ENCODE peak calls at places on chromosomes 7 and 10, in nine cellular contexts. X is type B pancreatic cell, R is stomach, C is cardiac fibroblast, U is PC-9, Q is neural progenitor cell, K is A549, J is GM23338, Y is transverse colon. S is an unnamed sample.

GRCh38 chr10:69749180-69750010 is 52.3 kb upstream of the COL13A1 start:
- DNase-seq in X (no peak), R (no peak), C (no peak), U (no peak), Q (no peak), K (no peak), J (no peak), Y (no peak), S (no peak)

GRCh38 chr10:73991846-73992245 is 6.1 kb upstream of the VCL start:
- DNase-seq in X (no peak), R (peak), C (no peak), U (no peak), Q (no peak), K (no peak), J (no peak), Y (peak), S (no peak)

GRCh38 chr10:76902949-76903348 is 734.7 kb downstream of the KCNMA1 start:
- DNase-seq in X (no peak), R (no peak), C (peak), U (peak), Q (peak), K (peak), J (peak), Y (peak), S (no peak)

GRCh38 chr10:97711640-97712267 is 1.8 kb upstream of the MARVELD1 start:
- DNase-seq in X (no peak), R (no peak), C (no peak), U (no peak), Q (no peak), K (no peak), J (no peak), Y (no peak), S (no peak)

GRCh38 chr7:5243295-5243694 is 39.4 kb upstream of the SLC29A4 start:
- DNase-seq in X (no peak), R (no peak), C (no peak), U (no peak), Q (no peak), K (no peak), J (no peak), Y (no peak), S (no peak)

GRCh38 chr10:71090801-71091200 is 121.6 kb upstream of the UNC5B start:
- DNase-seq in X (peak), R (peak), C (no peak), U (no peak), Q (no peak), K (no peak), J (no peak), Y (no peak), S (no peak)

GRCh38 chr7:46000513-46000912 is 79.4 kb upstream of the IGFBP3 start:
- DNase-seq in X (no peak), R (no peak), C (no peak), U (no peak), Q (no peak), K (no peak), J (no peak), Y (no peak), S (no peak)

GRCh38 chr7:50656141-50656895 is 91.1 kb upstream of the DDC start:
- DNase-seq in X (no peak), R (no peak), C (no peak), U (no peak), Q (no peak), K (no peak), J (no peak), Y (peak), S (no peak)

GRCh38 chr10:85124592-85124991 is 796.2 kb downstream of the CCSER2 start:
- DNase-seq in X (no peak), R (no peak), C (peak), U (no peak), Q (no peak), K (no peak), J (no peak), Y (no peak), S (no peak)

GRCh38 chr7:23373151-23374004 is 74.2 kb downstream of the MALSU1 start:
- DNase-seq in X (no peak), R (no peak), C (no peak), U (no peak), Q (no peak), K (no peak), J (no peak), Y (no peak), S (no peak)

GRCh38 chr7:139490130-139490529 is 6.7 kb upstream of the KLRG2 start:
- DNase-seq in X (no peak), R (peak), C (no peak), U (peak), Q (no peak), K (no peak), J (no peak), Y (peak), S (no peak)

GRCh38 chr10:103828587-103829186 is 26.7 kb downstream of the SH3PXD2A start:
- DNase-seq in X (no peak), R (no peak), C (no peak), U (no peak), Q (no peak), K (no peak), J (no peak), Y (no peak), S (no peak)

GRCh38 chr7:22333680-22334141 is 23.2 kb downstream of the RAPGEF5 start:
- DNase-seq in X (no peak), R (no peak), C (no peak), U (no peak), Q (no peak), K (no peak), J (no peak), Y (peak), S (no peak)

GRCh38 chr10:43059336-43059720 is 17.5 kb upstream of the RET start:
- DNase-seq in X (no peak), R (no peak), C (no peak), U (no peak), Q (no peak), K (no peak), J (no peak), Y (no peak), S (no peak)

GRCh38 chr7:92650391-92650790 is 60.2 kb upstream of the FAM133B start:
- DNase-seq in X (no peak), R (no peak), C (no peak), U (no peak), Q (no peak), K (no peak), J (no peak), Y (no peak), S (no peak)

GRCh38 chr10:28291881-28292297 is 11.0 kb downstream of the MPP7 start:
- DNase-seq in X (no peak), R (no peak), C (peak), U (no peak), Q (no peak), K (no peak), J (no peak), Y (no peak), S (no peak)

GRCh38 chr7:134547738-134548054 is 1.2 kb upstream of the AKR1B15 start:
- DNase-seq in X (no peak), R (peak), C (peak), U (no peak), Q (peak), K (peak), J (no peak), Y (peak), S (no peak)

GRCh38 chr7:36082216-36082615 is 70.8 kb upstream of the EEPD1 start:
- DNase-seq in X (no peak), R (no peak), C (no peak), U (no peak), Q (peak), K (no peak), J (no peak), Y (no peak), S (no peak)

GRCh38 chr7:46747222-46747621 is 826.1 kb upstream of the IGFBP3 start:
- DNase-seq in X (no peak), R (no peak), C (no peak), U (peak), Q (no peak), K (no peak), J (no peak), Y (no peak), S (no peak)

GRCh38 chr10:21989453-21990154 is 13.9 kb downstream of the DNAJC1 start:
- DNase-seq in X (no peak), R (peak), C (peak), U (peak), Q (peak), K (peak), J (peak), Y (peak), S (no peak)

GRCh38 chr7:158327571-158328180 is 259.9 kb downstream of the PTPRN2 start:
- DNase-seq in X (no peak), R (no peak), C (no peak), U (no peak), Q (peak), K (no peak), J (no peak), Y (no peak), S (no peak)

GRCh38 chr7:12550956-12551355 is 19.6 kb upstream of the SCIN start:
- DNase-seq in X (no peak), R (no peak), C (no peak), U (no peak), Q (no peak), K (no peak), J (no peak), Y (no peak), S (no peak)

GRCh38 chr10:69786791-69787190 is 14.9 kb upstream of the COL13A1 start:
- DNase-seq in X (no peak), R (no peak), C (peak), U (no peak), Q (peak), K (peak), J (peak), Y (no peak), S (no peak)

GRCh38 chr10:102718220-102718619 is 3.8 kb downstream of the SFXN2 start:
- DNase-seq in X (no peak), R (no peak), C (peak), U (no peak), Q (peak), K (no peak), J (peak), Y (no peak), S (no peak)

GRCh38 chr10:31134303-31134928 is 102.8 kb upstream of the ZNF438 start:
- DNase-seq in X (peak), R (no peak), C (peak), U (peak), Q (no peak), K (no peak), J (peak), Y (peak), S (peak)

GRCh38 chr10:14306201-14306600 is 24.5 kb downstream of the FRMD4A start:
- DNase-seq in X (no peak), R (no peak), C (no peak), U (no peak), Q (no peak), K (no peak), J (no peak), Y (no peak), S (no peak)

GRCh38 chr7:157621131-157621681 is 284.4 kb downstream of the DNAJB6 start:
- DNase-seq in X (no peak), R (no peak), C (no peak), U (no peak), Q (no peak), K (no peak), J (no peak), Y (no peak), S (no peak)

GRCh38 chr7:34849966-34850365 is 187.3 kb downstream of the DPY19L1 start:
- DNase-seq in X (no peak), R (no peak), C (no peak), U (no peak), Q (no peak), K (no peak), J (no peak), Y (no peak), S (no peak)

GRCh38 chr7:101235522-101235921 is 2.1 kb downstream of the CLDN15 start:
- DNase-seq in X (no peak), R (no peak), C (no peak), U (no peak), Q (no peak), K (no peak), J (no peak), Y (peak), S (no peak)

GRCh38 chr7:144386741-144387140 is 16.8 kb downstream of the NOBOX start:
- DNase-seq in X (no peak), R (no peak), C (peak), U (no peak), Q (no peak), K (no peak), J (no peak), Y (no peak), S (no peak)

GRCh38 chr7:123120286-123120685 is 79.5 kb downstream of the SLC13A1 start:
- DNase-seq in X (no peak), R (no peak), C (peak), U (no peak), Q (no peak), K (no peak), J (no peak), Y (no peak), S (no peak)

GRCh38 chr7:74544706-74545469 is 91.2 kb downstream of the GTF2IRD1 start:
- DNase-seq in X (no peak), R (peak), C (peak), U (no peak), Q (peak), K (peak), J (peak), Y (peak), S (no peak)

DNA sequence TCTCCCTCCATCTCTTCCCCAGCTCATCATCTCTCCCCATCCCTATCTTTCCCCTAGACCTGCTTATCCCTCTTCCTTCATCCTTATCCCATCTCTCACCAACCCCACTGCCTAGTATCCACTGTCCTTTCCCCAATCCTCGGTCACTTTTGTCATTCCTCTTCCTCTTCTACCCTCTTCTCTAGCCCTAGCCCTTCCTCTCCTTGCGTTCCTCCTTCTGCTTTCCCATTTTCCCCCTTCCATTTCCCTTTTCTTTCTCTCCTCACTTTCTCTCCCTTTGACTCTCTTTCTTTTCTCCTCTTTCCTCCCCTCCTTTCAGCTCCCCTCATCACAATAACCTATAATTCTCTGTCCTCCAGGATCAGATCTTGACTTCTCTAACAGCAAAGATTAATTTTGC is 83.6 kb downstream of the POLL start:
- DNase-seq in X (no peak), R (no peak), C (no peak), U (no peak), Q (no peak), K (no peak), J (no peak), Y (no peak), S (no peak)
- TF ChIP-seq CTCF in X (no peak), R (no peak), C (no peak), U (no peak), Q (no peak), K (no peak), J (no peak), Y (no peak), S (no peak)

GRCh38 chr7:17007841-17008240 is 126.1 kb upstream of the AGR3 start:
- DNase-seq in X (no peak), R (no peak), C (no peak), U (peak), Q (no peak), K (no peak), J (no peak), Y (no peak), S (no peak)

GRCh38 chr7:17005277-17005676 is 123.5 kb upstream of the AGR3 start:
- DNase-seq in X (no peak), R (no peak), C (peak), U (no peak), Q (no peak), K (no peak), J (no peak), Y (no peak), S (no peak)

GRCh38 chr7:17010637-17011300 is 129.0 kb upstream of the AGR3 start:
- DNase-seq in X (no peak), R (no peak), C (no peak), U (no peak), Q (no peak), K (no peak), J (no peak), Y (no peak), S (no peak)

GRCh38 chr7:17013204-17013603 is 131.4 kb upstream of the AGR3 start:
- DNase-seq in X (no peak), R (no peak), C (peak), U (no peak), Q (no peak), K (no peak), J (no peak), Y (no peak), S (no peak)

DNA sequence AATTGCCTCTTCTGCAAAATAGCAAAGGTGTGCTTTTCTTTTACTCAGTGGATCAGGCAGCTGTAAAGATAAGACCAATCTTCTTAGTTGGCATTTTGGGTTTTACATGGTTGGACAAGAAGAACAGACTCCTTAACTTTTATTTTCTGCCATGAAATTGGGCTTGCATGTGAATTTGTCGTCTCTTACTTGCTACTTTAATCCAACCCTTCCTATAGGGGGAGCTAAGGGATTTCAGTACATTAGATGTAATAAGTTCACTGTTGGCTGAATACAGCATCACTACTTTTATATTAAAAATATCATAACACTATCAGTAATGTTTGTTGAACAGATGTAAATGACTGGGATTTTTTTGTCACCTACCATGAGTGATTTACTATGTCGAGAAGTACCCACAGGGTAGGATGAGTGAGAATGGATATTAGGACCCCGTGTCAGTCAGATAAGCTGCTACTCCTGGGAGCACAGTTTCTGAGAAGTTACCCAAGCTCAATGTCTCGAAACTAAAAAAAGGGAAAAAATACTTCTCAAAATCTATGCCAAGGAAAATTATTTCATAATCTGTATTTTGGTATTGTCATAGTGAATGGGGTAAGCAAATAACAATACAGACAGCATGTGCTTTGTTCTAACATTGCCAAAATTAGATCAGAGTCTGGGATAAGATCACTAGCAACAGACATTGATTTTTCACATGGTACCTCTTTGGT is 127.4 kb upstream of the AGR3 start:
- DNase-seq in X (no peak), R (no peak), C (peak), U (no peak), Q (no peak), K (peak), J (peak), Y (no peak), S (no peak)
- TF ChIP-seq CTCF in X (peak), R (no peak), C (peak), U (peak), Q (peak), K (peak), J (peak), Y (peak), S (peak)

DNA sequence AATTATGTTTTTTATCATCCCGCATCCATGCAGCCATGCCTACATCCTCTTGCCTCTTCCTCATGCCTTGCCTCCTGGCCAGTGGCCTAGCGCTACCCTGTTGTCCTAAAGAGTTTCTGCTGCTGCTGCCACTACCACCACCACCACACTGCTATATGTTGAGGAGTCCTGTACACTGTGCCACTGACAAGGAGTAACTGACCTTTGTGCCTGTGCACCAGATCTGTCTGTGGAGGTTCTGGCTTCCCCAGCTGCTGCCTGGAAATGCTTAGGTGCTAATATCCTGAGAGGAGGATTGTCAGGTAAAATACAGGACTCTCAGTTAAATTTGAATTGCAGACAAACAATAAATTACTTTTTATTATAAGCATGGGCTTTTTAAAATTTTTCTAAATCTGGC is 7.0 kb upstream of the CFAP69 start:
- DNase-seq in X (no peak), R (no peak), C (no peak), U (no peak), Q (no peak), K (no peak), J (no peak), Y (no peak), S (no peak)
- TF ChIP-seq CTCF in X (no peak), R (no peak), C (no peak), U (no peak), Q (no peak), K (no peak), J (no peak), Y (no peak), S (no peak)

DNA sequence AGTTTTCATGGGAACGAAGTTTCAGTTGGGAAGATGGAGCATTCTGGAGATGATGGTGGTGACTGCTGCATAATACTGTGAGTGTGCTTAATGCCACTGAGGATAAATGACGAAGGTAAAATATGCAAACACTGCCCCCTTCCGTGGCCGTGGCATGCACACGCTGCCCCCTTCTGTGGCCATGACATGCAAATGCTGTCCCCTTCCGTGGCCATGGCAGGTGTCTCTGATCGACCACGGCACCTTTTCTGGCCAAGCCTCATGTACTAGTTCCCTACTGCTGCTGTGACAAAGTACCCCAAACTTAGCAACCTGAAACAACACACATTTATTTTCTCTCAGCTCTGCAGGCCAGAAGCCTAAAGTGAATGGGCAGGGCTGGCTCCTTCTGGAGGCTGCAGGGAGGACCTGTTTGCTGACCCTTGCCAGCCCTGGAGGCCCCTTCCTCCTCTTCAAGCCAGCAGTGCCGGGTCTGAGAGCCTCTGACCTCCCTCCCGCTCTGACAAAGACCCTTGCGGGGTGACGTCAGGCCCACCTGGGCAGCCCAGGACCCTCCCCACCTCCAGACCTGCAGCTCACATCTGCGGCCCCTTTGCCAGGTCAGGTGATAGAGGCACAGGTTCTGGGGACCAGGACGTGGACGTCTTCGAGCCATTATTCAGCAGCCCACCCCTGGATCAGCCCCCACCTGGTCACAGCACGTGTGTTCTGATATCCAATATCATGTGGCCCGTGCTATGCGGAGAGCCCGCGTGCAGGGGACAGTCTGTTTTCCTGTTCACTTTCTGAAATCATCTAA is 82.0 kb downstream of the MICALL2 start:
- DNase-seq in X (no peak), R (no peak), C (no peak), U (no peak), Q (no peak), K (peak), J (no peak), Y (no peak), S (no peak)
- TF ChIP-seq CTCF in X (no peak), R (no peak), C (no peak), U (peak), Q (no peak), K (peak), J (no peak), Y (no peak), S (peak)

GRCh38 chr7:51789494-51789893 is 472.9 kb upstream of the COBL start:
- DNase-seq in X (no peak), R (no peak), C (no peak), U (no peak), Q (peak), K (no peak), J (peak), Y (no peak), S (no peak)
- TF ChIP-seq CTCF in X (peak), R (no peak), C (no peak), U (peak), Q (peak), K (no peak), J (peak), Y (no peak), S (peak)

GRCh38 chr10:50552771-50553535 is 70.8 kb downstream of the SGMS1 start:
- DNase-seq in X (no peak), R (peak), C (peak), U (no peak), Q (peak), K (peak), J (peak), Y (peak), S (no peak)
- TF ChIP-seq CTCF in X (no peak), R (no peak), C (peak), U (no peak), Q (peak), K (peak), J (peak), Y (peak), S (peak)

S was measured in D721Med.